ENCODE peak calls at places on chromosomes 3 and 15, in four cellular contexts. O, K, U and D are unnamed samples.

GRCh38 chr3:191740712-191741111 is 279.7 kb downstream of the PYDC2 start:
- DNase-seq in U (no peak), K (no peak), O (no peak), D (no peak)

GRCh38 chr3:152317956-152318355 is 49.2 kb downstream of the MBNL1 start:
- DNase-seq in U (no peak), O (no peak), K (no peak), D (no peak)

GRCh38 chr3:98564282-98565005 is 29.0 kb downstream of the CPOX start:
- DNase-seq in O (no peak), U (no peak), K (no peak), D (no peak)

GRCh38 chr3:72584262-72584661 is 264.0 kb downstream of the SHQ1 start:
- DNase-seq in K (no peak), U (no peak), O (no peak), D (no peak)

GRCh38 chr15:98794754-98795153 is 146.4 kb downstream of the IGF1R start:
- DNase-seq in U (no peak), O (no peak), K (no peak), D (no peak)

GRCh38 chr3:192857148-192857735 is 60.4 kb downstream of the MB21D2 start:
- DNase-seq in O (no peak), K (no peak), U (no peak), D (no peak)

GRCh38 chr3:23242106-23242505 is 39.0 kb downstream of the UBE2E2 start:
- DNase-seq in O (no peak), U (no peak), K (no peak), D (no peak)

GRCh38 chr3:189724366-189724765 is 93.2 kb downstream of the TP63 start:
- DNase-seq in O (no peak), K (no peak), U (no peak), D (no peak)

GRCh38 chr15:88803241-88803919 is at the start of gene ACAN:
- DNase-seq in K (no peak), O (no peak), U (no peak), D (no peak)

GRCh38 chr3:27090265-27091041 is 278.7 kb downstream of the NEK10 start:
- DNase-seq in U (peak), O (no peak), K (no peak), D (no peak)

GRCh38 chr3:181056276-181056675 is 66.7 kb upstream of the DNAJC19 start:
- DNase-seq in K (no peak), U (no peak), O (no peak), D (no peak)

GRCh38 chr3:27610800-27611199 is 111.3 kb downstream of the EOMES start:
- DNase-seq in K (no peak), O (no peak), U (no peak), D (no peak)

GRCh38 chr15:24696855-24697254 is 21.3 kb downstream of the NPAP1 start:
- DNase-seq in K (no peak), U (no peak), O (no peak), D (no peak)

GRCh38 chr3:64268926-64269325 is 43.7 kb upstream of the PRICKLE2 start:
- DNase-seq in K (no peak), O (peak), U (no peak), D (no peak)

GRCh38 chr3:107794664-107795443 is 272.1 kb downstream of the BBX start:
- DNase-seq in O (no peak), K (no peak), U (peak), D (no peak)

GRCh38 chr3:32401541-32402052 is 9.9 kb downstream of the CMTM7 start:
- DNase-seq in U (peak), K (peak), O (peak), D (peak)

GRCh38 chr3:128895843-128896365 is 16.5 kb downstream of the ACAD9 start:
- DNase-seq in O (no peak), U (no peak), K (no peak), D (no peak)

GRCh38 chr15:101277943-101278564 is 769 bp upstream of the SELENOS start:
- DNase-seq in O (no peak), K (no peak), U (peak), D (no peak)

GRCh38 chr3:72679540-72680198 is 168.6 kb downstream of the SHQ1 start:
- DNase-seq in O (no peak), K (no peak), U (peak), D (no peak)

GRCh38 chr15:98177950-98178848 is 217.7 kb downstream of the ARRDC4 start:
- DNase-seq in K (peak), U (peak), O (no peak), D (peak)

GRCh38 chr15:34984884-34985630 is 3.0 kb downstream of the ZNF770 start:
- DNase-seq in O (no peak), U (peak), K (no peak), D (no peak)

GRCh38 chr3:168121175-168121853 is 25.6 kb upstream of the GOLIM4 start:
- DNase-seq in O (peak), K (no peak), U (peak), D (no peak)